ENCODE peak calls at places on chromosomes 5 and 9, in nine cellular contexts. P, J, Z, B, E, O, D, Q and H are unnamed samples.

GRCh38 chr5:176157656-176158055 is 80.6 kb upstream of the SIMC1 start:
- DNase-seq in P (no peak), J (no peak), Z (no peak), B (no peak), E (peak), O (no peak), D (peak), Q (no peak), H (no peak)

GRCh38 chr5:11687498-11687897 is 216.7 kb downstream of the CTNND2 start:
- DNase-seq in P (no peak), J (no peak), Z (no peak), B (no peak), E (no peak), O (no peak), D (no peak), Q (no peak), H (no peak)

GRCh38 chr9:1869843-1870242 is 145.3 kb upstream of the SMARCA2 start:
- DNase-seq in P (peak), J (no peak), Z (no peak), B (no peak), E (no peak), O (peak), D (no peak), Q (peak), H (peak)

GRCh38 chr5:172427202-172427601 is 27.1 kb downstream of the SH3PXD2B start:
- DNase-seq in P (no peak), J (no peak), Z (no peak), B (no peak), E (no peak), O (no peak), D (no peak), Q (no peak), H (no peak)

GRCh38 chr5:36703245-36703860 is 96.9 kb downstream of the SLC1A3 start:
- DNase-seq in P (peak), J (no peak), Z (no peak), B (no peak), E (no peak), O (no peak), D (no peak), Q (no peak), H (no peak)

GRCh38 chr5:137995077-137995746 is 37.7 kb downstream of the FAM13B start:
- DNase-seq in P (no peak), J (no peak), Z (no peak), B (no peak), E (peak), O (no peak), D (peak), Q (peak), H (no peak)

GRCh38 chr5:35172526-35172925 is 57.8 kb downstream of the PRLR start:
- DNase-seq in P (no peak), J (no peak), Z (no peak), B (no peak), E (no peak), O (no peak), D (no peak), Q (no peak), H (no peak)

GRCh38 chr9:133684461-133685361 is 48.5 kb downstream of the DBH start:
- DNase-seq in P (no peak), J (no peak), Z (peak), B (no peak), E (no peak), O (no peak), D (no peak), Q (no peak), H (no peak)

GRCh38 chr9:34636791-34637355 is 714 bp downstream of the SIGMAR1 start:
- DNase-seq in P (no peak), J (no peak), Z (no peak), B (no peak), E (no peak), O (no peak), D (no peak), Q (no peak), H (no peak)

GRCh38 chr9:81538929-81539716 is 150.2 kb downstream of the TLE1 start:
- DNase-seq in P (no peak), J (no peak), Z (no peak), B (no peak), E (no peak), O (peak), D (peak), Q (no peak), H (no peak)

GRCh38 chr9:121199921-121200320 is 1.7 kb downstream of the RAB14 start:
- DNase-seq in P (no peak), J (no peak), Z (no peak), B (no peak), E (no peak), O (no peak), D (no peak), Q (no peak), H (no peak)

GRCh38 chr9:111700776-111701175 is 39.4 kb downstream of the GNG10 start:
- DNase-seq in P (no peak), J (no peak), Z (no peak), B (no peak), E (no peak), O (peak), D (no peak), Q (no peak), H (no peak)

GRCh38 chr5:31811210-31811609 is 172.3 kb downstream of the PDZD2 start:
- DNase-seq in P (no peak), J (no peak), Z (no peak), B (no peak), E (peak), O (no peak), D (peak), Q (no peak), H (no peak)

GRCh38 chr5:84191296-84191695 is 193.4 kb downstream of the EDIL3 start:
- DNase-seq in P (no peak), J (no peak), Z (no peak), B (no peak), E (no peak), O (no peak), D (peak), Q (no peak), H (no peak)

GRCh38 chr5:128213340-128213739 is 129.8 kb downstream of the SLC12A2 start:
- DNase-seq in P (peak), J (peak), Z (no peak), B (no peak), E (peak), O (peak), D (peak), Q (peak), H (peak)

GRCh38 chr9:36793277-36793676 is 220.6 kb downstream of the MELK start:
- DNase-seq in P (no peak), J (no peak), Z (no peak), B (no peak), E (no peak), O (no peak), D (no peak), Q (no peak), H (no peak)

GRCh38 chr5:42985129-42986037 is 54.7 kb downstream of the ANXA2R start:
- DNase-seq in P (no peak), J (no peak), Z (no peak), B (no peak), E (peak), O (no peak), D (peak), Q (no peak), H (no peak)

GRCh38 chr5:14676320-14676719 is 11.8 kb downstream of the OTULIN start:
- DNase-seq in P (no peak), J (peak), Z (no peak), B (no peak), E (no peak), O (no peak), D (peak), Q (no peak), H (no peak)

GRCh38 chr9:82161876-82162275 is 173.3 kb downstream of the SPATA31D1 start:
- DNase-seq in P (no peak), J (no peak), Z (no peak), B (no peak), E (no peak), O (no peak), D (no peak), Q (no peak), H (no peak)

GRCh38 chr5:155556700-155557099 is 543.1 kb downstream of the KIF4B start:
- DNase-seq in P (no peak), J (no peak), Z (no peak), B (no peak), E (no peak), O (no peak), D (no peak), Q (no peak), H (no peak)

GRCh38 chr5:93590511-93590910 is 7.5 kb downstream of the NR2F1 start:
- DNase-seq in P (no peak), J (no peak), Z (no peak), B (no peak), E (no peak), O (no peak), D (peak), Q (no peak), H (no peak)
- H3K4me3 ChIP-seq in P (no peak), J (no peak), Z (no peak), B (no peak), E (no peak), O (no peak), D (peak), Q (no peak), H (no peak)

DNA sequence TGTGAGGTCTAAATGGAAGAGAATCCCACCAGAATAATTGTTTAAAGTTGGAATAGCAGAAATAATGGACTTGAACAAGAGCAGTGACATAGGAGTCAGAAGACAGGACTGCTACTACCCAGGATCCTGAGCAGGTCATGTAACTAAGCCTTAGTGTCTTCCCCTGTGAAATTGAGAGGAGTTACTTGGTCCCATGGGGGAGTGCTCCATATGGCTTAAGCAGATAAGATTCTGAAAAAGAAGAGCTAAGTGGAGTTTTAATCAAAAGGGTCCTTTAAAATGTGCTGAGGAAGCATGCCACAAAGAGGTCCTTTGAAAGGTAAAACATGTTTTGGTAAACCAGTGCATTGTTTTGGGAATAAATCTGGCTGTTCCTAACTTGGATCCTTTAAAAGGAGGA is 5.5 kb downstream of the RCL1 start:
- DNase-seq in P (no peak), J (no peak), Z (no peak), B (no peak), E (no peak), O (no peak), D (no peak), Q (no peak), H (no peak)
- H3K4me3 ChIP-seq in P (no peak), J (no peak), Z (no peak), B (no peak), E (no peak), O (no peak), D (no peak), Q (no peak), H (no peak)

GRCh38 chr9:693460-694390 is 147.8 kb upstream of the DMRT1 start:
- DNase-seq in P (no peak), J (no peak), Z (peak), B (no peak), E (peak), O (peak), D (peak), Q (no peak), H (no peak)

GRCh38 chr9:696332-697090 is 145.0 kb upstream of the DMRT1 start:
- DNase-seq in P (no peak), J (no peak), Z (peak), B (no peak), E (peak), O (peak), D (peak), Q (no peak), H (no peak)

GRCh38 chr9:692636-693459 is 148.6 kb upstream of the DMRT1 start:
- DNase-seq in P (no peak), J (no peak), Z (no peak), B (no peak), E (peak), O (no peak), D (no peak), Q (no peak), H (no peak)

GRCh38 chr9:694499-695154 is 146.9 kb upstream of the DMRT1 start:
- DNase-seq in P (no peak), J (no peak), Z (peak), B (no peak), E (peak), O (peak), D (peak), Q (no peak), H (no peak)

DNA sequence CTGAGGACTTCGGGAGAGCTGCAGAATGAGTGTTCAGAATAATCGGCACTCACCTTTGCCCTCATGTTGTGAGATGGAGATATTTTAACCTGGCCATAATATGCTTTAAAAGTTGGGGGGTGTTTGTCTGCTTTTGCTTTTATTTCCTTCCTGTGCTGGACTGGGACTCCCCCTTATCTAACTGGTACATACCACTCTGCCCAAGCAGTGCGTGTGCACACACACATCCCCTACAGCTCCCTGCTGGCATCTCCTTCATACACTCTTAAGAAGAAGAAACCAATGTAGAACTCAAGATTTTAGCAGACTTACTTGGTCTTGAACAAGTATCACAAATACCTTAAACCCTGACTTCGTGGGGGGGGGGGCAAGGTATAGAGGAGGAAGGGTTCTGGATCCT is 146.2 kb upstream of the DMRT1 start:
- DNase-seq in P (no peak), J (no peak), Z (no peak), B (no peak), E (no peak), O (no peak), D (no peak), Q (no peak), H (no peak)
- H3K4me3 ChIP-seq in P (no peak), J (no peak), Z (peak), B (no peak), E (no peak), O (no peak), D (no peak), Q (no peak), H (no peak)

DNA sequence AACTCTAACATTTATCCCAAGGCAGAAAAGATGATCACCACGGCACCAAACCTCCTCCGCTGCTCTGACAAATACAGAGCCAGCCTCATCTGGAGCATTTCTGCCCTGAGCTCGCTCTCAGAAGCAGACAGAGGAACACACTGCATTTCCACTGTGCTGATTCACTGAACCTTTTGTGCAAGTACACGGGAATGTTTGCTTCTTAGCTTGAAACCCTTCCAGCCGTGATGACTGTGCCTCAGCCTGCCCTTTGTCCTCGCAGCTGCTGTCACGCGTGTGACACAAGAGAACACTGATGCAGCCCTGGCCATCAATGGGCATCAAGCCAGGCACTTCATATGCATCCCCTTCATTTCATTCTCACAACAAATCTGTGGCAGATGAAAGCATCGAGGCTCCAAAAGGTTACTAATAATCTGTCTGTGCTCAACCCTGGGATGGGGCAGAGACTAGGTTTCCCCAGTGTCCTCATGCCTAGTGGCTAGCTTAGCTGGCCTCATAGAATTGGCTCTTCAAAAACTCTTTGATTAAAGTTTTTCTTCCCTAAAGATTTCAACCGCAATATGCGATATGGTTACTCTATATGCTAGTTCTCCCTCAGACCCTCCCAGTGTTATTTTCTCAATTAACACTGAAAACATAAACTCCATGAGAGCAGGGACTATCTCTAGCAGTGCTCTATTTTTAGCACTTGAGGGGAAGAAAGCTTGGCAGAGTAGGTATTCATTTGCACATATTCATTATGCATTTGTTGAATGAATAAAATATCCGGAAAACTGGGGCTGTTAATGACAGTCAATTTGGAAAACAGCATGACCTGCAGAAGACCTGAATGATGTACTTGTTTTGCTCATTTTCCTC is 7.3 kb downstream of the CDC14B start:
- DNase-seq in P (peak), J (no peak), Z (peak), B (no peak), E (peak), O (peak), D (peak), Q (peak), H (no peak)
- H3K4me3 ChIP-seq in P (no peak), J (no peak), Z (peak), B (no peak), E (peak), O (no peak), D (peak), Q (no peak), H (no peak)

GRCh38 chr9:95058121-95058785 is 259.3 kb downstream of the FANCC start:
- DNase-seq in P (no peak), J (no peak), Z (no peak), B (no peak), E (no peak), O (no peak), D (no peak), Q (no peak), H (no peak)
- H3K4me3 ChIP-seq in P (no peak), J (no peak), Z (peak), B (no peak), E (no peak), O (no peak), D (no peak), Q (no peak), H (no peak)

DNA sequence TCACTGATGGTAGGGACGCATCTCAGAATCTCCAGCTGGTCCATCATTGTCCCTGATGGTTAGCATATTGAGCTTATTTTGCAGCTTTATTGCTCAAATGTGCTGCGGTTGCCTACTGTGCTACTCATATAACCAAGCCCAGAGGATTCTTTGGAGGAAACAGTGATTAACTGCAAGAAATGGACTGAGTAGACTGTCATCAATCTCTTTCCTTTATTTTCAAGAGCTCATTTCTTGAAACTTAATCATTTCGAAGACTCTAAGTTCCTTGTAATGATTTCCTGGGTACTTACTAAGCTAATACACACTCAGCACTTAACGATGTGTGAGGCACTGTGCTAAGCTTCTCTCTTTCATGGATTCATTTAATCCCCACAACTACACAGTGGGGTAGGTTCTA is 119.0 kb downstream of the MAT2B start:
- DNase-seq in P (no peak), J (no peak), Z (no peak), B (no peak), E (peak), O (no peak), D (no peak), Q (no peak), H (no peak)
- H3K4me3 ChIP-seq in P (no peak), J (no peak), Z (no peak), B (no peak), E (no peak), O (no peak), D (no peak), Q (no peak), H (no peak)

DNA sequence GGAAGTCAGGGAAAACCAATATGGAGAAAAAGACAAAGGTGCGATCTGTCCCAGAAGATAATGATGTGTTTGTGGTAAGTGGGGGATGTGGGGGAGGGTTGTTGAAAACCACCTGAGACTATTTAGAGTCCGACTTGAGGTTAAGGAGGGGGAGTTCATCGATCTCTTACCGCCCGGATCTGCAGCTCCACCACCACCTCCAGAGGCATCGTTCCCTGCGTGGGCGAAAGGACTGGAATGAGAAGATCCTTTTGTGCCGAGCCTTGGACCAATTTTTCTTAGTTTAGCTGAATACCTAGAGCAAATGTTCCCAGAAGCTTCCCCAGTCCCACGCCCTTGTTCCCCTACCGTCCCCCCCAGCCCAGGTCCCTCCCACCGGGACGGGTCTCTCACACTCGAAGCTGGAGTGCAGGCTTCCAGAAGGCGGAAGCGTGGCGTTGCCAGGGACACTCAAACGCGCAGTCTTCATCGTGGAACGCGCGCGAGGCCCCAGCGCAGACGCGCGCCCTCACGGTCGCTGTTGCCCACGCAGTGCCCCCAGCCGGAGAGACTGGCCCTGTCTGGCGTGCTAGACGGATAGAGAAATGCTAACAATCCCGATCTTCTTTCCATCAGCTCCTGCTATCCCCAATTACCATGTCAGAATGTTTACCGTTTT is at the start of gene SPATA6L:
- DNase-seq in P (peak), J (peak), Z (peak), B (peak), E (no peak), O (peak), D (peak), Q (no peak), H (peak)
- H3K4me3 ChIP-seq in P (peak), J (peak), Z (peak), B (peak), E (peak), O (peak), D (peak), Q (peak), H (peak)